ENCODE peak calls at places on chromosome X, in nine cellular contexts. E is A549; I is lung; R is uterus; H is CD8-positive, alpha-beta T cell; K is pancreas; T is psoas muscle; Y is A673; A is mammary epithelial cell. F is an unnamed sample.

GRCh38 chrX:30085571-30085970 is 129.8 kb upstream of the MAGEB2 start:
- DNase-seq in E (no peak), I (no peak), R (no peak), H (no peak), K (no peak), T (no peak), Y (no peak), A (no peak), F (no peak)

GRCh38 chrX:2652106-2652505 is 39.0 kb upstream of the CD99 start:
- DNase-seq in E (no peak), I (no peak), R (no peak), H (no peak), K (no peak), T (no peak), Y (no peak), A (no peak), F (no peak)

GRCh38 chrX:40182095-40182494 is 84.3 kb upstream of the BCOR start:
- DNase-seq in E (no peak), I (no peak), R (no peak), H (no peak), K (no peak), T (no peak), Y (no peak), A (no peak), F (no peak)

GRCh38 chrX:104445591-104445990 is 120.4 kb upstream of the IL1RAPL2 start:
- DNase-seq in E (no peak), I (no peak), R (no peak), H (no peak), K (no peak), T (no peak), Y (no peak), A (no peak), F (no peak)

GRCh38 chrX:150982235-150982785 is 825 bp upstream of the HMGB3 start:
- DNase-seq in E (no peak), I (no peak), R (no peak), H (no peak), K (no peak), T (no peak), Y (no peak), A (no peak), F (no peak)

GRCh38 chrX:10041383-10041782 is 74.2 kb downstream of the CLDN34 start:
- DNase-seq in E (no peak), I (no peak), R (no peak), H (no peak), K (no peak), T (no peak), Y (peak; percentile 25), A (no peak), F (no peak)

GRCh38 chrX:39859991-39860861 is 237.5 kb downstream of the BCOR start:
- DNase-seq in E (peak; percentile 26), I (peak; percentile 30), R (peak; percentile 37), H (peak; percentile 45), K (no peak), T (no peak), Y (no peak), A (peak; percentile 57), F (no peak)

GRCh38 chrX:112841114-112841819 is 636 bp upstream of the AMOT start:
- DNase-seq in E (peak; percentile 74), I (peak; percentile 83), R (peak; percentile 88), H (peak; percentile 64), K (peak; percentile 87), T (peak; percentile 88), Y (peak; percentile 76), A (peak; percentile 51), F (peak; percentile 85)

GRCh38 chrX:40459576-40460158 is 121.1 kb upstream of the ATP6AP2 start:
- DNase-seq in E (no peak), I (no peak), R (no peak), H (no peak), K (no peak), T (no peak), Y (no peak), A (no peak), F (no peak)

GRCh38 chrX:16828126-16828908 is 41.8 kb downstream of the RBBP7 start:
- DNase-seq in E (no peak), I (no peak), R (peak; percentile 85), H (no peak), K (no peak), T (no peak), Y (peak; percentile 15), A (peak; percentile 88), F (no peak)

GRCh38 chrX:68084765-68085164 is 348.5 kb downstream of the OPHN1 start:
- DNase-seq in E (no peak), I (no peak), R (peak; percentile 32), H (no peak), K (no peak), T (no peak), Y (no peak), A (peak; percentile 1), F (no peak)

GRCh38 chrX:40095588-40096394 is 2.0 kb downstream of the BCOR start:
- DNase-seq in E (no peak), I (no peak), R (no peak), H (no peak), K (no peak), T (no peak), Y (no peak), A (peak; percentile 18), F (no peak)

GRCh38 chrX:129359269-129359668 is 164.0 kb downstream of the SMARCA1 start:
- DNase-seq in E (no peak), I (no peak), R (no peak), H (no peak), K (no peak), T (no peak), Y (no peak), A (peak; percentile 7), F (no peak)

GRCh38 chrX:26958261-26958660 is 504.9 kb downstream of the PPP4R3C start:
- DNase-seq in E (no peak), I (no peak), R (no peak), H (no peak), K (no peak), T (no peak), Y (no peak), A (no peak), F (no peak)

GRCh38 chrX:132407704-132408103 is 81.1 kb downstream of the MBNL3 start:
- DNase-seq in E (no peak), I (no peak), R (no peak), H (no peak), K (no peak), T (no peak), Y (peak; percentile 80), A (no peak), F (no peak)

GRCh38 chrX:69153060-69153730 is 12.1 kb downstream of the PJA1 start:
- DNase-seq in E (no peak), I (no peak), R (peak; percentile 30), H (no peak), K (peak; percentile 18), T (no peak), Y (no peak), A (no peak), F (no peak)

GRCh38 chrX:35826503-35826902 is 28.4 kb downstream of the MAGEB16 start:
- DNase-seq in E (no peak), I (no peak), R (no peak), H (no peak), K (no peak), T (no peak), Y (peak; percentile 23), A (peak; percentile 3), F (no peak)

DNA sequence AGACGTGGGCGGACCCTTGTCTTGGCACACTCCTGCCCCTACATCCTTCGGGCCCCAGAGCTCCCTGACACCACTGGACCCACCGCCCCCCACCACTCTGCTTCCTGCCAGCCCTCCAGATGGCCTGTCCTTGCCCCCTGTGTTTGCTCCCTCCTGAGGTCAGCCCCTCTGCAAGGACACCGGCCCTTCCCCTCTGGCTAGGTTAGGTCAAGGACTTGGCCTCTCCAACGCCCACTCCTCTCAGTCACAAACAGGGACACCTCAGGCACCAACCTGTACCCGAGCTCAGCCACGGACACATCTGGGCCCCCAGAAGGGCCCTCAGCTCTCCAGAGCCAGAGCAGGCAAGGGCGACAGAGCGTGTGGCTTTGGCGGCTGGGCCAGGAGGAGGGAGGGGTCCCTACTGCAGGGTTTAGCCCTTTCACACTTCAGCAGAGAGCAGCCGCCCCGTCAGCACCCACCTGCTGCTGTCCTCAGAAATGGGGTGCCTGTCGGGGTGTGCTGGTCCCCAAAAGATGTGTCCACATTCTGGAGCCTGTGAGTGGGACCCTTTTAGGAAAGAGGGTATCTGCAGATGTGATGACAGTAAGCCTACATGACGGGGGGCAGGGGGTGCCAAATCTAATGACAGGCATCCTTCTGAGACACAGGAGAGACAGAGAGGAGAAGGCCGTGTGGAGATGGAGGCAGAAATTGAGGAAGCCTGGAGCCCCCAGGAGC is 23.5 kb upstream of the DUSP9 start:
- DNase-seq in E (no peak), I (no peak), R (peak; percentile 6), H (no peak), K (no peak), T (peak; percentile 36), Y (no peak), A (no peak), F (peak; percentile 15)
- H3K27ac ChIP-seq in E (peak overlapping the region; percentile 61), I (no peak overlapping the region), R (no peak overlapping the region), H (no peak overlapping the region), K (no peak overlapping the region), T (no peak overlapping the region), Y (no peak overlapping the region), A (no peak overlapping the region), F (no peak overlapping the region)

GRCh38 chrX:155086202-155086840 is 15.0 kb downstream of the BRCC3 start:
- DNase-seq in E (peak; percentile 22), I (no peak), R (peak; percentile 38), H (peak; percentile 20), K (no peak), T (peak; percentile 59), Y (peak; percentile 53), A (no peak), F (no peak)
- TF ChIP-seq CTCF in E (peak; percentile 52), I (no peak), R (peak; percentile 36), H (peak; percentile 31), K (peak; percentile 14), T (peak; percentile 40), Y (peak; percentile 67), A (peak; percentile 29), F (peak; percentile 40)

GRCh38 chrX:136255543-136255942 is 4.3 kb upstream of the MAP7D3 start:
- DNase-seq in E (no peak), I (no peak), R (no peak), H (no peak), K (no peak), T (no peak), Y (no peak), A (no peak), F (no peak)
- H3K4me3 ChIP-seq in E (no peak overlapping the region), I (no peak overlapping the region), R (no peak overlapping the region), H (no peak overlapping the region), K (no peak overlapping the region), T (no peak overlapping the region), Y (no peak overlapping the region), A (no peak overlapping the region), F (peak overlapping the region; percentile 29)

DNA sequence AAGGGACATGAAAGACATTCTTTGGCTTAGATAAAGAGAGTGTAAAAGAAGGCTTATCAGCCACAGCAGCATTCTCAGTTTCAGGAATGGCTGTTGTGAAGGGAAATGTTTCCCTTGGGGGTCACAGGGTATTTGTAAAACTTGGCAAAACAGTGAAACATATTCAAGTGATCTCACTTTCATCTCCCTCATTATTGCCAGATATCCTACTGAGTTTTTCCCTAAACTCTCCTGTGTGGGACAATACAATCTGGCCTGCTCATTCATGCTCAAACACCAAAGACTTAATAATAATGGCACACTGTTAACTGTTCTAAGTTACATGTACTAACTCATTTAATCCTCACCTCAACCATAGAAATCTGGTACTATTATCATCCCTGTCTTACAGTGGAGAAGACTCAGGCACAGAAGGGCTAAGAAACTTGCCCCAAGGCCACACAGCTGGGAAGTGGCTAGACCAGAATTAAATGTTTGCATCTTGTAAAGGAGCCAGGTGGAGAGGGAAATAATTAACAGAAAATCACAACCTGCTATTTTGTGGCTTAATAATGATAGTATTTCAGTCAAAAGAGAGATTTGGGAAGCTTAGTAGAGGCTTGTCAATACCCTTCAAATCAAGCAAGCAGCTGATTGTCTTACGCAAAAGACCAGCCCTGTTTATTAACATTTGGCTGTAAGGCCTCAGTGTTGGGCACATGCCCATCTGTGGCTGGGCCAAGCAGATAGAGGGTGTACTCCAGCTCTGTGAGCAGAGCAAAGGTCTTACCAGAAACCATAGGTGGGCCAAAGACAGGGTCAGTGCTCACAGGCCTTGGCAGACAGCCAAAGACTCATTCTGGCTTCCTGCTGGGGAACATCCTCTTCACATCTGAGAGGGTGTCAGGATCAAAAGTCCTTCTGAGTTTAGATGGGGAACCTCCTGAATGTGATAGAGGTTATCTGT is 17.3 kb downstream of the SMPX start:
- DNase-seq in E (no peak), I (no peak), R (no peak), H (no peak), K (peak; percentile 23), T (peak; percentile 70), Y (peak; percentile 2), A (no peak), F (peak; percentile 34)
- H3K27ac ChIP-seq in E (no peak overlapping the region), I (no peak overlapping the region), R (no peak overlapping the region), H (no peak overlapping the region), K (no peak overlapping the region), T (peak overlapping the region; percentile 78), Y (no peak overlapping the region), A (no peak overlapping the region), F (no peak overlapping the region)

F was measured in heart left ventricle.